ENCODE peak calls at places on chromosomes 12 and 14, in ten cellular contexts. W is hepatic stellate cell, B is stomach, C is SW480, Q is NCI-H2029 treated with DMSO at 0.1 percent for 48 hours, L is lower leg skin, F is sigmoid colon, N is HCEC 1CT, U is HEK293T, Y is tibial nerve. G is an unnamed sample.
A peak's percentile ranks its signal among the peaks of the same experiment; 100 is the strongest.

GRCh38 chr12:123853401-123854070 is 91.4 kb downstream of the DNAH10 start:
- DNase-seq in W (no peak), B (no peak), C (no peak), Q (no peak), L (no peak), F (no peak), N (no peak), U (no peak), Y (no peak), G (no peak)

GRCh38 chr12:553216-554000 is 93.7 kb downstream of the B4GALNT3 start:
- DNase-seq in W (no peak), B (no peak), C (no peak), Q (no peak), L (no peak), F (no peak), N (no peak), U (no peak), Y (no peak), G (no peak)

GRCh38 chr14:22556021-22556989 is 32.7 kb downstream of the DAD1 start:
- DNase-seq in W (peak; percentile 36), B (peak; percentile 74), C (peak; percentile 99), Q (no peak), L (peak; percentile 75), F (peak; percentile 71), N (peak; percentile 79), U (no peak), Y (peak; percentile 40), G (peak; percentile 65)

GRCh38 chr14:104678901-104679705 is 10.3 kb upstream of the INF2 start:
- DNase-seq in W (no peak), B (no peak), C (no peak), Q (no peak), L (no peak), F (peak; percentile 65), N (no peak), U (no peak), Y (no peak), G (peak; percentile 25)

GRCh38 chr12:75891072-75891471 is 140.5 kb downstream of the PHLDA1 start:
- DNase-seq in W (no peak), B (no peak), C (no peak), Q (no peak), L (no peak), F (no peak), N (no peak), U (no peak), Y (no peak), G (no peak)

GRCh38 chr12:77925536-77926108 is 94.9 kb downstream of the NAV3 start:
- DNase-seq in W (peak; percentile 36), B (peak; percentile 72), C (peak; percentile 95), Q (peak; percentile 79), L (peak; percentile 47), F (peak; percentile 88), N (peak; percentile 92), U (peak; percentile 76), Y (peak; percentile 66), G (peak; percentile 70)

GRCh38 chr14:104429291-104429861 is 150.2 kb upstream of the C14orf180 start:
- DNase-seq in W (no peak), B (no peak), C (no peak), Q (no peak), L (no peak), F (no peak), N (no peak), U (no peak), Y (no peak), G (no peak)

GRCh38 chr12:106022568-106023012 is 116.2 kb downstream of the NUAK1 start:
- DNase-seq in W (no peak), B (no peak), C (no peak), Q (no peak), L (no peak), F (no peak), N (no peak), U (no peak), Y (no peak), G (no peak)

GRCh38 chr12:104784592-104784991 is 173.5 kb downstream of the SLC41A2 start:
- DNase-seq in W (no peak), B (no peak), C (no peak), Q (no peak), L (no peak), F (no peak), N (no peak), U (no peak), Y (no peak), G (no peak)

GRCh38 chr14:38120109-38120508 is 87.6 kb upstream of the SSTR1 start:
- DNase-seq in W (no peak), B (no peak), C (no peak), Q (no peak), L (no peak), F (no peak), N (no peak), U (no peak), Y (no peak), G (no peak)

GRCh38 chr12:123748661-123749060 is 13.4 kb upstream of the DNAH10 start:
- DNase-seq in W (no peak), B (no peak), C (no peak), Q (no peak), L (no peak), F (no peak), N (peak; percentile 8), U (no peak), Y (no peak), G (no peak)

GRCh38 chr12:96375841-96376249 is 24.4 kb downstream of the CDK17 start:
- DNase-seq in W (no peak), B (no peak), C (no peak), Q (no peak), L (no peak), F (no peak), N (no peak), U (no peak), Y (no peak), G (no peak)

GRCh38 chr12:58905422-58905821 is 14.9 kb downstream of the LRIG3 start:
- DNase-seq in W (no peak), B (no peak), C (no peak), Q (no peak), L (no peak), F (no peak), N (no peak), U (no peak), Y (no peak), G (no peak)

GRCh38 chr12:87779016-87779415 is 250.2 kb downstream of the C12orf50 start:
- DNase-seq in W (no peak), B (no peak), C (no peak), Q (peak; percentile 59), L (no peak), F (no peak), N (no peak), U (no peak), Y (no peak), G (no peak)

GRCh38 chr12:124636138-124636968 is 68.9 kb upstream of the NCOR2 start:
- DNase-seq in W (no peak), B (peak; percentile 48), C (peak; percentile 91), Q (no peak), L (peak; percentile 80), F (peak; percentile 88), N (peak; percentile 70), U (no peak), Y (no peak), G (peak; percentile 83)

GRCh38 chr14:101665478-101666078 is 95.9 kb upstream of the PPP2R5C start:
- DNase-seq in W (peak; percentile 7), B (no peak), C (peak; percentile 68), Q (no peak), L (no peak), F (no peak), N (peak; percentile 23), U (peak; percentile 48), Y (no peak), G (peak; percentile 43)

GRCh38 chr14:69928111-69928523 is 48.9 kb downstream of the SMOC1 start:
- DNase-seq in W (no peak), B (no peak), C (no peak), Q (no peak), L (no peak), F (no peak), N (peak; percentile 71), U (no peak), Y (no peak), G (no peak)